ENCODE peak calls at places on chromosomes 5 and 9, in six cellular contexts. N is neural progenitor cell, M is GM23338, Y is PC-3, A is HCT116, U is OCI-LY7. V is an unnamed sample.

GRCh38 chr5:56126487-56127179 is 106.5 kb downstream of the ANKRD55 start:
- DNase-seq in A (no peak), U (no peak), N (no peak), Y (peak; percentile 54), M (no peak), V (no peak)

GRCh38 chr5:82865625-82866024 is 211.6 kb downstream of the TMEM167A start:
- DNase-seq in U (no peak), N (no peak), M (no peak), Y (no peak), A (no peak), V (no peak)

GRCh38 chr5:69042915-69043795 is 50.7 kb upstream of the SLC30A5 start:
- DNase-seq in Y (peak; percentile 65), N (peak; percentile 87), A (peak; percentile 88), M (peak; percentile 89), U (peak; percentile 89), V (peak; percentile 88)

GRCh38 chr5:32147236-32147635 is 26.9 kb downstream of the GOLPH3 start:
- DNase-seq in M (no peak), U (no peak), A (no peak), Y (no peak), N (no peak), V (no peak)

GRCh38 chr9:100492952-100493351 is 20.0 kb downstream of the TMEFF1 start:
- DNase-seq in N (no peak), A (no peak), M (no peak), Y (peak; percentile 8), U (peak; percentile 33), V (peak; percentile 30)

GRCh38 chr9:38067892-38068615 is 973 bp downstream of the SHB start:
- DNase-seq in M (peak; percentile 38), N (peak; percentile 62), Y (no peak), U (no peak), A (no peak), V (no peak)

GRCh38 chr9:111914749-111915424 is 18.3 kb downstream of the UGCG start:
- DNase-seq in U (no peak), A (no peak), Y (no peak), N (no peak), M (no peak), V (no peak)

GRCh38 chr9:133306242-133307194 is 29.5 kb downstream of the SURF6 start:
- DNase-seq in M (no peak), N (no peak), U (no peak), A (no peak), Y (no peak), V (no peak)

GRCh38 chr5:82796643-82797416 is 280.4 kb downstream of the TMEM167A start:
- DNase-seq in U (no peak), A (no peak), N (peak; percentile 28), Y (no peak), M (peak; percentile 50), V (no peak)

DNA sequence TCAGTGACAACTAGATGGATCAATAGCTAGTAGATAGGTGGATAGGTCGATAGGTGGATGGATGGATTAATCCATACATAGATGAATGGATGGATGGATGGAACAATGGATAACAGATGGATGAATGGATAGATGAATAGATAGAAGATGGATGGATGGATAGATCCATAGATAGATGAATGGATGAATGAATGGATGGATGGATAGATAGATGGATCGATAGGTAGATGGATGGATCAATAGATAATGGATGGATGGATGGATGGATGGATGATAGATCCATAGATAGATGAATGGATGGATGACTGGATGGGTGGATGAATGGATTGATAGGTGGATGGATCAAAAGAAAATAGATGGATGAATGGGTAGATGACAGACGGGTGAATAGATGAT is 5.1 kb downstream of the SLC6A3 start:
- DNase-seq in A (no peak), U (no peak), Y (no peak), M (no peak), N (no peak), V (no peak)
- H3K4me3 ChIP-seq in A (no peak overlapping the region), U (no peak overlapping the region), Y (no peak overlapping the region), M (no peak overlapping the region), N (no peak overlapping the region), V (no peak overlapping the region)

GRCh38 chr9:78001946-78002731 is 29.5 kb downstream of the GNAQ start:
- DNase-seq in A (no peak), M (no peak), N (no peak), Y (no peak), U (no peak), V (no peak)

GRCh38 chr9:78003730-78004129 is 27.9 kb downstream of the GNAQ start:
- DNase-seq in A (no peak), Y (no peak), N (no peak), M (no peak), U (no peak), V (no peak)

GRCh38 chr9:78006734-78007133 is 24.9 kb downstream of the GNAQ start:
- DNase-seq in N (no peak), A (no peak), U (no peak), M (no peak), Y (no peak), V (no peak)

GRCh38 chr9:78005231-78006002 is 26.2 kb downstream of the GNAQ start:
- DNase-seq in Y (no peak), A (no peak), U (no peak), N (peak; percentile 34), M (no peak), V (no peak)

DNA sequence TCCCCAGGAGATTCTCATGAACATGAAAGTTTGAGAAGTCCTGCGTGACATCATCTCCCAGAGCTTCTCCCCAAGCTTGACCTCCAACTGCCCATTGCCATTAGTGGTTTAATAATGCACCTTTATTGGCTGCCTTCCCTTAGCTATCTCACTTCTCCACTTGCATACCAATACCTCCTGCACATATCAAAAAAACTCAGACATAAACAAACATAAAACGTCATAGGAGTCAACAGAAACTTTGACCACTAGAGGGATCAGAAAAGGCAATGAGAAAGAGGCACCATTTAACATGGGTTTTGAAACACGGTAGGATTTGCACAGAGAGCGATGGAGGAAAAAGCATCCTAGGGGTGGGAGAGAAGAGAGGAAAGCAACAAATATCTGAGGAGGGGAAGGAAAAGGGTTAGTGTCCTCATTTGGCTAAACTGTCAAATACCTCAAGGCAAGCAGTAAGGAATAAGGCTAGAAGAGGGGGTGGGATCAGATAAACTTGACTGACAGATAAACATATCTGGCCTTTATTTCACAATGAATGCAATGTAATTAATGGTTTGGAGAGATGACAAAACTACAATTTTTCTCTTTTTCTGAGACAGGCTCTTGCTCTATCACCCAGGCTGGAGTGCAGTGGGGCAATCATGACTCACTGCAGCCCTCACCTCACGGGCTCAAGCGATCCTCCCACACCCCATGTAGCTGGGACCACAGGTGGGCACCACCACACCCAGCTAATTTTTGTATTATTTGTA is 27.0 kb downstream of the GNAQ start:
- DNase-seq in N (no peak), Y (peak; percentile 41), A (peak; percentile 2), M (peak; percentile 37), U (peak; percentile 14), V (no peak)
- TF ChIP-seq EZH2phosphoT487 in N (no peak), Y (no peak), A (no peak), M (no peak), U (no peak), V (no peak)

GRCh38 chr5:129541648-129542251 is 81.7 kb downstream of the ADAMTS19 start:
- DNase-seq in U (peak; percentile 16), A (peak; percentile 48), M (peak; percentile 13), N (no peak), Y (peak; percentile 53), V (peak; percentile 62)
- TF ChIP-seq CTCF in U (peak; percentile 70), A (peak; percentile 74), M (no peak), N (peak; percentile 42), Y (peak; percentile 69), V (peak; percentile 69)

GRCh38 chr9:135737840-135738521 is 36.0 kb downstream of the KCNT1 start:
- DNase-seq in M (no peak), N (no peak), A (no peak), U (no peak), Y (no peak), V (no peak)

GRCh38 chr9:135739271-135740220 is 37.6 kb downstream of the KCNT1 start:
- DNase-seq in U (no peak), N (no peak), A (no peak), M (no peak), Y (no peak), V (no peak)

GRCh38 chr9:135736979-135737839 is 35.2 kb downstream of the KCNT1 start:
- DNase-seq in M (no peak), A (no peak), N (no peak), U (no peak), Y (peak; percentile 6), V (no peak)

GRCh38 chr9:135734616-135735144 is 32.7 kb downstream of the KCNT1 start:
- DNase-seq in N (no peak), M (no peak), U (no peak), A (no peak), Y (no peak), V (no peak)

GRCh38 chr9:135736265-135736978 is 34.4 kb downstream of the KCNT1 start:
- DNase-seq in U (no peak), Y (no peak), A (no peak), N (peak; percentile 50), M (peak; percentile 60), V (no peak)
- H3K4me3 ChIP-seq in U (no peak overlapping the region), Y (no peak overlapping the region), A (no peak overlapping the region), N (peak overlapping the region; percentile 38), M (peak overlapping the region; percentile 41), V (no peak overlapping the region)

DNA sequence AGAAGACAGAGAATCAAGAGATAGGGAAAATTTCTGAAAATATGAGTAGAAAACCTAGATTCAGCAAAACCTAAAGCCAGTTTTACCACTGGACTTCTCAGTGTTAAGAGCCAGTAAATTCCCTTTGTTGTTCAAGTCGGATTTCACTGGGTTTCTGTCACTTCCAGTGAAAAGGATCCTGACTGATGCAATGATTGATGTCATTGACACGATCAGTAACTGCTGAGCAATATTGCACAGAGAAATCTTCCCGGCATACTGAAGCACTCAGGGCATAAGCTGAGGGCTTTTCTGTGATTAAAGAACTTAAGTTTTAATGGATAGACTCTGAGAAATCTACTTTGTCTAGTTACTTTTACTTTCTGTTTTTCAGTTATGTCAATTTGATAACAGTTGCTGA is 62.0 kb downstream of the DENND1A start:
- DNase-seq in M (no peak), Y (no peak), N (peak; percentile 19), A (no peak), U (no peak), V (no peak)
- TF ChIP-seq EZH2phosphoT487 in M (no peak), Y (no peak), N (no peak), A (no peak), U (no peak), V (no peak)

DNA sequence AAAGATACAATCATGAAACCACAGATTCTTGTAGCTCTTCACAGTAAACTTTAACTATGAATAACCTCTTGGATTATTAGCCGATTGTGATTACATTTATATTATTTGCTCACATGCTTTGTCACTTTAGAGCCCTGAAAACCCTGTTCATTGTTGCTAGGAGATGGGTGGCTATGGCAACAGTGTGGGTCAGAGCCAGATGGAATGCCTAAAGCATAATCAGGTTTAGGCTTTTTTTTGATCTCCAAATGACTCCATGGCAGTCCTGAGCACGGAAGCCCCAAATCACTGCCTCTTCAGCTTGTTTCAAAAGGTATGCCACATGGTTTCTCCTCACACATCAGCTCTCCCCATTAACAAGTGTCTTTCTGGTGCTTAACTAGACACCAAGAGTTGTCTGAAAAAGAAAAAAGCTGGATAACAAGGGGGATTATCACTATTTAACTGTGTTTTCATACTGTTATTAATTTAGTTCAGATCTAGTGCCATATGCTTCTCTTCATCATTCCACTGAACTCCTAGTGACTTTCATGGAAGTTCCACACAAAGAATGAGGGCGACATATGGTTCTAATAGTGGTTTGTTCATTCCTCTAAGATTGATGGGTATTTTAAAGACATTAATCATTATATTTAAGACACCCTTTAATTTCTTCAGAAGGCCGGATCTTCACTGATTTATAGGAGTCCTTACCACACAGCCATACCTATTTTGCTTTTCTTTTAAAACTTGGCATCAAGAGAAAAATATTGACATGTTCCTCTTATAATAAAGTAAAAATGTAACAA is 88.7 kb upstream of the PAM start:
- DNase-seq in Y (peak; percentile 35), A (no peak), N (peak; percentile 40), M (peak; percentile 41), U (no peak), V (no peak)
- TF ChIP-seq CTCF in Y (no peak), A (no peak), N (no peak), M (no peak), U (no peak), V (no peak)

V was measured in MM.1S.